ENCODE peak calls at places on chromosomes 16 and 17, in five cellular contexts. M, W, K, Y and S are unnamed samples.

GRCh38 chr17:29124135-29124930 is 55.9 kb downstream of the MYO18A start:
- DNase-seq in K (no peak), Y (peak; percentile 82), W (peak; percentile 91), M (peak; percentile 80), S (peak; percentile 86)

GRCh38 chr17:49513616-49514373 is 18.7 kb downstream of the NGFR start:
- DNase-seq in M (no peak), W (no peak), Y (no peak), K (no peak), S (no peak)

GRCh38 chr16:30651124-30652004 is 604 bp downstream of the PRR14 start:
- DNase-seq in M (peak; percentile 88), Y (peak; percentile 73), W (peak; percentile 62), K (no peak), S (peak; percentile 72)

GRCh38 chr17:49991409-49991808 is 3.6 kb downstream of the DLX3 start:
- DNase-seq in K (no peak), Y (no peak), W (no peak), M (no peak), S (no peak)

GRCh38 chr17:64150237-64151015 is 20.5 kb upstream of the ERN1 start:
- DNase-seq in K (no peak), W (no peak), Y (peak; percentile 27), M (no peak), S (no peak)

GRCh38 chr16:2783581-2784375 is 3.6 kb downstream of the PRSS33 start:
- DNase-seq in M (no peak), K (no peak), W (no peak), Y (no peak), S (no peak)

GRCh38 chr17:7354262-7354781 is 634 bp upstream of the TMEM95 start:
- DNase-seq in W (peak; percentile 52), M (no peak), Y (peak; percentile 42), K (no peak), S (peak; percentile 38)

GRCh38 chr16:12904041-12904671 is 2.8 kb downstream of the SHISA9 start:
- DNase-seq in Y (no peak), M (no peak), K (no peak), W (peak; percentile 31), S (peak; percentile 68)

GRCh38 chr17:40020146-40020545 is 4.9 kb downstream of the CSF3 start:
- DNase-seq in K (no peak), M (peak; percentile 17), W (no peak), Y (no peak), S (no peak)

GRCh38 chr16:73000020-73000906 is 47.7 kb downstream of the ZFHX3 start:
- DNase-seq in M (no peak), K (no peak), W (no peak), Y (no peak), S (no peak)

GRCh38 chr17:5065227-5065744 is 13.0 kb upstream of the ZFP3 start:
- DNase-seq in M (no peak), W (no peak), Y (no peak), K (no peak), S (no peak)

GRCh38 chr17:8698142-8699050 is 46.2 kb downstream of the CCDC42 start:
- DNase-seq in Y (no peak), W (peak; percentile 69), M (peak; percentile 55), K (no peak), S (no peak)
- H3K4me2 ChIP-seq in Y (no peak overlapping the region), W (no peak overlapping the region), M (peak overlapping the region; percentile 66), K (no peak overlapping the region), S (peak overlapping the region; percentile 56)

GRCh38 chr17:44540246-44541084 is 16.8 kb upstream of the FZD2 start:
- DNase-seq in K (no peak), M (no peak), W (peak; percentile 96), Y (no peak), S (peak; percentile 65)

GRCh38 chr17:44539664-44540063 is 17.6 kb upstream of the FZD2 start:
- DNase-seq in K (peak; percentile 84), W (peak; percentile 96), Y (no peak), M (no peak), S (peak; percentile 99)

GRCh38 chr17:44543213-44543904 is 13.9 kb upstream of the FZD2 start:
- DNase-seq in M (no peak), W (peak; percentile 99), Y (peak; percentile 94), K (peak; percentile 82), S (peak; percentile 99)

GRCh38 chr17:44543905-44544523 is 13.3 kb upstream of the FZD2 start:
- DNase-seq in Y (no peak), W (no peak), K (no peak), M (no peak), S (no peak)

GRCh38 chr17:44541884-44542581 is 15.3 kb upstream of the FZD2 start:
- DNase-seq in Y (no peak), M (no peak), W (peak; percentile 79), K (no peak), S (peak; percentile 77)
- H3K4me2 ChIP-seq in Y (peak overlapping the region; percentile 84), M (peak overlapping the region; percentile 39), W (peak overlapping the region; percentile 18), K (peak overlapping the region; percentile 43), S (peak overlapping the region; percentile 71)

GRCh38 chr17:179066-179432 is 2.4 kb downstream of the DOC2B start:
- DNase-seq in Y (no peak), K (no peak), W (no peak), M (peak; percentile 82), S (no peak)

GRCh38 chr17:178292-179065 is 3.0 kb downstream of the DOC2B start:
- DNase-seq in K (no peak), M (peak; percentile 93), Y (no peak), W (no peak), S (no peak)

GRCh38 chr17:181213-182163 is at the start of gene DOC2B:
- DNase-seq in M (peak; percentile 93), Y (no peak), W (peak; percentile 45), K (peak; percentile 36), S (peak; percentile 74)

GRCh38 chr17:180380-181212 is 854 bp downstream of the DOC2B start:
- DNase-seq in W (peak; percentile 12), K (peak; percentile 36), Y (no peak), M (peak; percentile 76), S (peak; percentile 56)

DNA sequence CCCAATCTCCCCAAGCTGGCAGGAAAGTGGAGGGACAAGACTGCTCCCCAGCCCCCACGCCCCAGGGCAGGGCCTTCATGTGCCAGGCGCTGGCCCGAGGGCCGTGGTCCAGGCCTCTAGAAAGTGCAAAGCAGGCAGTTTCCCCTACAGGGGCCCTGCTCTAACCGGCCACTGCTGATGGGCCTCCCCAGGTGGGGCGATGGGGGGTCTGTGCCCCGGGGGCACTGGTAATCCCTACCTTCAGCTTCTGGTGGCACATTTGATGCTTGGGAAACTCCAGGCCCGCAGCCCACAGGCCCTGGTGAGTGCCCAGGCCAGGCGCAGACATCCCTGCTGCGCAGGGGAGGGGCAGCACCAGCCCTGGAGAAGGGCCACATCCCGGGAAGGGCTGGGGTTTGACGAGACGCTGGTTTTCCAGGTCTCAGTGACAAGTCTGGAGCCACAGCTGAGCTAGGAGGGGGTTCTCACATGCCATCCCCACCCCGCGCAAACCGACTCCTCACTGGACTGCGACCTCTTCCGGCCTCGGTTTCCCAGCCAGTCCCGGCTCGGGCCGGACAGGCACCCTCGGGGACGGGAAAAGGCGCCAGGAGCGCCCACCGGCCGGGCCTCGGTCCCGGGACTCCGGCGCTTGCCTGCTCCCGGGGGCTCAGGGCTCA is 1.6 kb downstream of the DOC2B start:
- DNase-seq in W (peak; percentile 33), M (peak; percentile 75), K (no peak), Y (no peak), S (peak; percentile 43)
- H3K4me2 ChIP-seq in W (peak overlapping the region; percentile 0), M (no peak overlapping the region), K (peak overlapping the region; percentile 75), Y (peak overlapping the region; percentile 98), S (peak overlapping the region; percentile 87)

GRCh38 chr17:41545829-41546410 is 17.8 kb upstream of the KRT19 start:
- DNase-seq in M (no peak), W (no peak), K (no peak), Y (no peak), S (no peak)

GRCh38 chr17:41547378-41547841 is 19.3 kb upstream of the KRT19 start:
- DNase-seq in Y (no peak), W (no peak), K (no peak), M (no peak), S (no peak)

GRCh38 chr17:41544935-41545334 is 16.8 kb upstream of the KRT19 start:
- DNase-seq in M (no peak), K (no peak), Y (no peak), W (no peak), S (no peak)

GRCh38 chr17:41547921-41548843 is 20.1 kb upstream of the KRT19 start:
- DNase-seq in Y (peak; percentile 95), M (peak; percentile 67), W (no peak), K (no peak), S (no peak)

GRCh38 chr17:41546819-41547218 is 18.7 kb upstream of the KRT19 start:
- DNase-seq in K (no peak), W (no peak), M (no peak), Y (no peak), S (no peak)
- H3K4me2 ChIP-seq in K (no peak overlapping the region), W (no peak overlapping the region), M (no peak overlapping the region), Y (no peak overlapping the region), S (no peak overlapping the region)

GRCh38 chr17:11309033-11309432 is 68.0 kb downstream of the SHISA6 start:
- DNase-seq in M (no peak), K (no peak), W (no peak), Y (no peak), S (no peak)
- H3K4me2 ChIP-seq in M (no peak overlapping the region), K (no peak overlapping the region), W (no peak overlapping the region), Y (no peak overlapping the region), S (no peak overlapping the region)

DNA sequence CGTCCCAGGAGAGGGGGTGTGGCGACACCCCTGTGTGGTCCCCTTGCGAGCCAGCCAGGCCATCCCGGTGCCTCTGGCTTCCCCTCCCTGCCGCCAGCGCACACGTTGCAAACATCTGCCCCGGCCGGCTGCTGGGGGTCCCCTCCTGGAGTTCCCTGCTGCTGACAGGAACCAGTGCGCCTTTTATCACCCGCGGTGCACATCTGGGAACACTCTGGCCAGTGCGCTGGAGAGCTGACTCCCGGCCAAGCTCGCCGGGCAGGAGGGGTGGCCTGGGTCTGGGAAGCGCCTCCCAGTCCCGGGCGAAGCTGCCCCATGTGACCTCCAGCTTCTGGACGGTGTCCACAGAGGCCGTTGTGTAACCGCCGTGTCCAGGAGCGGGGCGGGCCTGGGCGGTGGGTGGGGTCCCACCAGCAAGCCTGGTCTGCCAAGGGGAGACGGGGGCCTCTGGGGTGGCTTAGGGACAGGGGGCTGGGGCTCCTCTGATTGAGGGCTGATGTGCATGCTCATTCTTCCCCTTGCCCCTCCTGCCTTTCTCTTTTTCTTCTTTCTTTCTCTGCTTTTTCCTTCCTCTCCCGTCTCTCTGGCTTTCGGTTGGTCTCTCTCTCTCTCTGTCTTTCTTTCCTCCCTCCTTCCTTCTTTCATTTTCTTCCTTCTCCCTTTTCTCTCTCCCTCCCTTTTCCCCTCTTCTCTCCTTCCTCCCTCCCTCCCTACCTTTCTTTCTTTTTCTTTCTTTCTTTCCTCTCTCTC is 25.2 kb upstream of the CIBAR2 start:
- DNase-seq in W (no peak), K (no peak), Y (peak; percentile 42), M (peak; percentile 96), S (no peak)
- H3K4me2 ChIP-seq in W (no peak overlapping the region), K (no peak overlapping the region), Y (peak overlapping the region; percentile 71), M (peak overlapping the region; percentile 59), S (no peak overlapping the region)

GRCh38 chr17:2138768-2139167 is 83.9 kb downstream of the HIC1 start:
- DNase-seq in K (no peak), W (no peak), Y (no peak), M (peak; percentile 79), S (no peak)
- H3K4me2 ChIP-seq in K (no peak overlapping the region), W (no peak overlapping the region), Y (no peak overlapping the region), M (peak overlapping the region; percentile 31), S (no peak overlapping the region)